ENCODE peak calls at places on chromosome 22, in four cellular contexts. A is IMR-90, E is neuronal stem cell, P is mesendoderm. C is an unnamed sample.
A peak's percentile ranks its signal among the peaks of the same experiment; 100 is the strongest.

GRCh38 chr22:36334838-36335603 is 52.7 kb downstream of the MYH9 start:
- DNase-seq in P (peak; percentile 42), A (peak; percentile 84), E (no peak), C (no peak)

GRCh38 chr22:41557401-41558240 is 3.2 kb upstream of the CSDC2 start:
- DNase-seq in P (no peak), A (peak; percentile 94), E (no peak), C (peak; percentile 58)

GRCh38 chr22:47200273-47201051 is 438.0 kb downstream of the TBC1D22A start:
- DNase-seq in A (no peak), P (no peak), E (no peak), C (no peak)

GRCh38 chr22:45686004-45686403 is 14.4 kb downstream of the ATXN10 start:
- DNase-seq in A (peak; percentile 78), P (no peak), E (no peak), C (no peak)

GRCh38 chr22:44436656-44437492 is 61.2 kb downstream of the RTL6 start:
- DNase-seq in E (no peak), A (no peak), P (peak; percentile 61), C (no peak)

GRCh38 chr22:27801616-27802388 is at the start of gene MN1:
- DNase-seq in A (peak; percentile 35), P (no peak), E (peak; percentile 79), C (peak; percentile 73)

GRCh38 chr22:44003776-44004460 is 20.2 kb upstream of the PARVB start:
- DNase-seq in A (no peak), P (peak; percentile 67), E (no peak), C (peak; percentile 74)

GRCh38 chr22:20606041-20606783 is 98.8 kb downstream of the MED15 start:
- DNase-seq in E (peak; percentile 48), P (peak; percentile 95), A (peak; percentile 59), C (peak; percentile 95)

GRCh38 chr22:21443057-21443734 is 24.0 kb upstream of the TMEM191C start:
- DNase-seq in A (no peak), P (no peak), E (no peak), C (peak; percentile 26)

GRCh38 chr22:35258144-35258988 is 1.1 kb downstream of the HMGXB4 start:
- DNase-seq in E (peak; percentile 49), P (peak; percentile 84), A (peak; percentile 11), C (peak; percentile 46)

GRCh38 chr22:21972293-21972779 is 10.3 kb downstream of the TOP3B start:
- DNase-seq in E (no peak), A (peak; percentile 23), P (peak; percentile 59), C (peak; percentile 67)

GRCh38 chr22:20008221-20008995 is 8.2 kb downstream of the ARVCF start:
- DNase-seq in P (no peak), E (no peak), A (no peak), C (no peak)

GRCh38 chr22:21984793-21985192 is 2.2 kb upstream of the TOP3B start:
- DNase-seq in P (peak; percentile 81), E (peak; percentile 31), A (peak; percentile 40), C (peak; percentile 83)

GRCh38 chr22:40156001-40156516 is 21.7 kb upstream of the TNRC6B start:
- DNase-seq in P (peak; percentile 80), A (peak; percentile 85), E (no peak), C (peak; percentile 69)

GRCh38 chr22:45210174-45210573 is 30.5 kb downstream of the KIAA0930 start:
- DNase-seq in A (no peak), E (no peak), P (no peak), C (no peak)

GRCh38 chr22:40673017-40673416 is 6.3 kb upstream of the MCHR1 start:
- DNase-seq in E (no peak), A (no peak), P (no peak), C (no peak)

GRCh38 chr22:46370584-46371373 is 35.3 kb downstream of the TRMU start:
- DNase-seq in A (no peak), P (peak; percentile 41), E (no peak), C (no peak)

GRCh38 chr22:45235101-45235777 is 5.5 kb downstream of the KIAA0930 start:
- DNase-seq in P (no peak), A (no peak), E (no peak), C (no peak)

GRCh38 chr22:19109198-19110063 is 12.8 kb downstream of the DGCR2 start:
- DNase-seq in P (no peak), A (peak; percentile 64), E (no peak), C (no peak)

GRCh38 chr22:35542972-35543516 is 2.4 kb downstream of the RASD2 start:
- DNase-seq in A (no peak), P (no peak), E (no peak), C (no peak)

GRCh38 chr22:36461665-36462474 is 19.6 kb downstream of the TXN2 start:
- DNase-seq in E (no peak), A (peak; percentile 94), P (peak; percentile 99), C (peak; percentile 81)

GRCh38 chr22:34072585-34072984 is 152.3 kb upstream of the LARGE1 start:
- DNase-seq in P (no peak), A (no peak), E (no peak), C (no peak)

GRCh38 chr22:21754523-21755128 is 19.0 kb upstream of the YPEL1 start:
- DNase-seq in E (no peak), A (peak; percentile 12), P (peak; percentile 44), C (no peak)

GRCh38 chr22:29625090-29625825 is 21.8 kb downstream of the NF2 start:
- DNase-seq in P (peak; percentile 59), E (peak; percentile 42), A (peak; percentile 85), C (no peak)

GRCh38 chr22:47369020-47369419 is 606.6 kb downstream of the TBC1D22A start:
- DNase-seq in P (no peak), A (no peak), E (no peak), C (peak; percentile 6)

GRCh38 chr22:28907311-28908008 is 24.1 kb downstream of the ZNRF3 start:
- DNase-seq in P (no peak), E (no peak), A (peak; percentile 16), C (no peak)

GRCh38 chr22:22770280-22770871 is 117.2 kb upstream of the IGLL5 start:
- DNase-seq in E (peak; percentile 39), P (peak; percentile 59), A (no peak), C (peak; percentile 78)

GRCh38 chr22:22553735-22554134 is 5.3 kb downstream of the PRAME start:
- DNase-seq in E (no peak), A (no peak), P (no peak), C (no peak)

GRCh38 chr22:46149493-46149997 is 781 bp upstream of the PPARA start:
- DNase-seq in E (peak; percentile 48), P (peak; percentile 13), A (no peak), C (peak; percentile 71)

GRCh38 chr22:44192098-44192810 is 11.5 kb downstream of the PARVG start:
- DNase-seq in E (no peak), A (no peak), P (peak; percentile 46), C (peak; percentile 89)

GRCh38 chr22:40238425-40239344 is 61.0 kb downstream of the TNRC6B start:
- DNase-seq in E (no peak), A (peak; percentile 74), P (no peak), C (no peak)

GRCh38 chr22:17366830-17367229 is 2.4 kb upstream of the CECR2 start:
- DNase-seq in P (peak; percentile 89), A (no peak), E (peak; percentile 40), C (peak; percentile 85)

GRCh38 chr22:21447694-21448402 is 19.3 kb upstream of the TMEM191C start:
- DNase-seq in A (no peak), E (no peak), P (peak; percentile 34), C (peak; percentile 63)

GRCh38 chr22:45069925-45070324 is 60.1 kb upstream of the PHF21B start:
- DNase-seq in E (no peak), P (no peak), A (no peak), C (no peak)

GRCh38 chr22:35695202-35695601 is 22.5 kb upstream of the APOL5 start:
- DNase-seq in E (no peak), P (no peak), A (no peak), C (no peak)

DNA sequence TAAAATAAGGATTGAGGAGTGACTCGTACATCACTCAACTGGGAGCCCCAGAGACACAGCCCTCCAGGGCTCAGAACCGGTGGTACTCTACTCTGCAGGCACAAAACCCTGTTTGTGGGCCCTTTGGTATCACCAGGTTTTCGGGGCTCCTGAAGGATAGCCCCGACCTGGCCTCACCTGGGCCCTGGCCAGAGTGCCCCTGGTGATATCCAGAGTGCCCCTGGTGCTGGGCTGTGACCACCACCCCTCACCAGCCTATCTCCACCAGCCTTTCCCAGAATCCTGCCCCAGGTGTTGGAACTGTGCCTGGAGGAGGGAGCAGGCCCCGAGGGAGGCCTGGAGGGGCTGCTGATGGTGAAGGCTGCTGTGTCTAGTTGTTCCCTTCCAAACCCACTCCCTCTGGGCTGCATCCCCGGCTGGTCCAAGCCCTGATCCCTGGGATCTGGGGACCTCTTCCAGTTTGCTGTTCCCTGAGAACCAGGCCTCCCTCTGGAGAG is 2.2 kb upstream of the GGT5 start:
- DNase-seq in A (peak; percentile 7), E (no peak), P (no peak), C (no peak)
- H3K4ac ChIP-seq in A (peak overlapping the region; percentile 97), E (no peak overlapping the region), P (no peak overlapping the region), C (no peak overlapping the region)

GRCh38 chr22:25061134-25061533 is 108.6 kb downstream of the KIAA1671 start:
- DNase-seq in E (no peak), P (no peak), A (no peak), C (no peak)
- H3K4ac ChIP-seq in E (no peak overlapping the region), P (no peak overlapping the region), A (no peak overlapping the region), C (no peak overlapping the region)

GRCh38 chr22:31039393-31039792 is 41.7 kb upstream of the SMTN start:
- DNase-seq in A (peak; percentile 80), E (no peak), P (no peak), C (no peak)
- H3K4ac ChIP-seq in A (peak overlapping the region; percentile 83), E (no peak overlapping the region), P (no peak overlapping the region), C (no peak overlapping the region)

DNA sequence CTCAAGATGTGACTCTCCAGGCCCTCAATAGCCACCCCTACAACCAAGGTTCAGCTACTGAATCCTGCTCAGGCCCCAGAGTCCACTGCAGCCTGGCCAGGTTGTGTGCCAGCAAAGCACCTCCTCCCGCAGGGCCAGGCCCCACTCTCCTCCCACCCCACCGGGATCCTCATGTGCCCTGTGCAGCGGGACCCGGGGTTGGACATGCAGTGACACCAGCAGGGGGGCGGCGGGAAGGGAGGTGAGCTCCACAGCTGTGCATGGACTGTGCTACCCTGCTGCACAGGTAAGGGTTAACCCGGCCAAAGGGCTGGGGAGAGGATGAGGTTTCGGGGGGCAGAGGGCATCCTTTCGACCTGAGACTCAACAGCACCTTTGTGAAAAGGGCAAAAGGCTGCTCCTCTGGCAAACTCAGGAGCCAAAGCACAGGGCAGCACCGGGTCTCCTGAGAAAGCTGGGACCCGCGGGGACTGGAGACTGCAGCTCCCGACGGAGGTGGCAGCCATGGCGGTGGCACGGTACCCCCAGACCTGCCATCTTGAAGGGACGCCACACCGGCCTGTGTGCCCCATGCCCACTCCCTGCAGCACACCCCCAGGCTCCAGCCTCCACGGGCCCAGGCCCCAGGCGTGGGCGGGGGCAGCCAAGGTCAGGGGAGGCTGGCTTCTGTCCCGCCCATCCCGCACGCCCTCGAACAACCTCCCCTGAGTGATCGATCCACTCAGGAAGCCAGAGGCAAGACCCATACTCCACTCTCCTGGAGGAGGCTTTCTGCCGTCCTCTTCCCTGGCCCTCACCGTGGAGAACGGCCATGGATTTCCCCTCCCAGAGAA is 10.6 kb downstream of the PLXNB2 start:
- DNase-seq in A (no peak), P (no peak), E (no peak), C (no peak)
- H3K4ac ChIP-seq in A (no peak overlapping the region), P (no peak overlapping the region), E (no peak overlapping the region), C (no peak overlapping the region)

GRCh38 chr22:39152511-39153219 is at the start of gene CBX7:
- DNase-seq in A (peak; percentile 76), P (peak; percentile 83), E (peak; percentile 89), C (peak; percentile 86)
- H3K4ac ChIP-seq in A (peak within 1 kb of the TSS; percentile 77), P (peak within 1 kb of the TSS; percentile 25), E (no peak within 1 kb of the TSS), C (no peak within 1 kb of the TSS)

GRCh38 chr22:25728064-25728463 is 13.9 kb upstream of the MYO18B start:
- DNase-seq in A (no peak), E (no peak), P (no peak), C (no peak)
- H3K4ac ChIP-seq in A (no peak overlapping the region), E (no peak overlapping the region), P (no peak overlapping the region), C (no peak overlapping the region)